ENCODE peak calls at places on chromosomes 11 and 22, in four cellular contexts. L is HepG2, Y is H1, C is K562. F is an unnamed sample.

GRCh38 chr11:74735566-74735965 is 4.3 kb upstream of the CHRDL2 start:
- DNase-seq in C (no peak), Y (no peak), L (peak), F (no peak)

GRCh38 chr11:96179905-96180304 is 163.1 kb downstream of the MAML2 start:
- DNase-seq in Y (no peak), L (no peak), C (no peak), F (no peak)

GRCh38 chr22:44669725-44670027 is 32.3 kb upstream of the PRR5 start:
- DNase-seq in C (peak), Y (no peak), L (no peak), F (peak)

GRCh38 chr11:75577198-75577597 is 15.1 kb downstream of the SERPINH1 start:
- DNase-seq in Y (no peak), C (peak), L (no peak), F (peak)

GRCh38 chr11:3225159-3225758 is 6.6 kb upstream of the MRGPRG start:
- DNase-seq in C (no peak), L (no peak), Y (no peak), F (no peak)

GRCh38 chr22:21032037-21032842 is at the start of gene SLC7A4:
- DNase-seq in L (no peak), Y (no peak), C (no peak), F (no peak)

GRCh38 chr11:78645226-78646202 is 70.8 kb upstream of the NARS2 start:
- DNase-seq in Y (peak), C (peak), L (peak), F (peak)

GRCh38 chr11:18144243-18144642 is 11.9 kb downstream of the MRGPRX3 start:
- DNase-seq in C (no peak), Y (no peak), L (no peak), F (no peak)

GRCh38 chr11:30120045-30120589 is 103.3 kb upstream of the KCNA4 start:
- DNase-seq in Y (no peak), L (no peak), C (no peak), F (no peak)

GRCh38 chr11:117076941-117077659 is 21.1 kb downstream of the SIK3 start:
- DNase-seq in C (no peak), Y (no peak), L (peak), F (no peak)

GRCh38 chr22:29816980-29817379 is 21.1 kb downstream of the ASCC2 start:
- DNase-seq in Y (no peak), L (no peak), C (no peak), F (no peak)

GRCh38 chr22:21760640-21761039 is 25.0 kb upstream of the YPEL1 start:
- DNase-seq in Y (no peak), L (no peak), C (no peak), F (no peak)

GRCh38 chr11:72833792-72834501 is 19.7 kb downstream of the ATG16L2 start:
- DNase-seq in C (no peak), Y (no peak), L (no peak), F (no peak)

GRCh38 chr11:118146554-118146953 is 6.1 kb downstream of the SCN4B start:
- DNase-seq in Y (no peak), C (no peak), L (no peak), F (no peak)

GRCh38 chr11:118143661-118144185 is 8.9 kb downstream of the SCN4B start:
- DNase-seq in Y (no peak), L (no peak), C (no peak), F (no peak)

GRCh38 chr11:118144301-118144701 is 8.3 kb downstream of the SCN4B start:
- DNase-seq in Y (no peak), L (no peak), C (no peak), F (no peak)

GRCh38 chr11:118144869-118145268 is 7.8 kb downstream of the SCN4B start:
- DNase-seq in Y (no peak), L (no peak), C (no peak), F (no peak)

GRCh38 chr11:118145285-118146227 is 7.1 kb downstream of the SCN4B start:
- DNase-seq in C (peak), Y (peak), L (peak), F (peak)
- TF ChIP-seq EP300 in C (no peak), Y (no peak), L (no peak), F (no peak)

GRCh38 chr11:122343247-122343646 is 227.2 kb upstream of the BLID start:
- DNase-seq in Y (no peak), C (no peak), L (no peak), F (no peak)
- TF ChIP-seq MAFK in Y (no peak), C (no peak), L (no peak), F (no peak)

GRCh38 chr22:42079319-42080251 is at the start of gene SMDT1:
- DNase-seq in Y (peak), C (peak), L (peak), F (peak)
- TF ChIP-seq EP300 in Y (no peak), C (no peak), L (no peak), F (no peak)

DNA sequence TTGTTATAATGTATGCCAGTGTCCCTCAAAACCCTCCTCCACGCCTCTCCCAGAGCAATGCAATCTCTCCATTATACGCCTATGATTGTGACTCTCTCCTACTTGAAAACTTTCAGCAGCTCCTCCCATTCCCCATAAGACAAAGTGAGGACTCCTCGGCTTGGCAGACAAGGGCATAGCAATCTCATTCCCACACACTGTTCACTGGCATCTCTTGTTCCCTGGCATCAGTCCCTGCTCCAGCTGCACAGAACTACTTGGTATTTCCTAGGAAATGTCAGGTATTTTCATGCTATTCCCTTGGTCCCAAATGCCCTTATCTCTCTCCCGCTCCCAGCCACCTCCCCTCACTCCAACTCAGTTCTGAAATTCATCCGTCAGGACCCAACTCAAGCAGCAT is 28.5 kb downstream of the TMPRSS5 start:
- DNase-seq in L (no peak), Y (no peak), C (no peak), F (no peak)
- TF ChIP-seq MAFK in L (no peak), Y (no peak), C (no peak), F (no peak)

DNA sequence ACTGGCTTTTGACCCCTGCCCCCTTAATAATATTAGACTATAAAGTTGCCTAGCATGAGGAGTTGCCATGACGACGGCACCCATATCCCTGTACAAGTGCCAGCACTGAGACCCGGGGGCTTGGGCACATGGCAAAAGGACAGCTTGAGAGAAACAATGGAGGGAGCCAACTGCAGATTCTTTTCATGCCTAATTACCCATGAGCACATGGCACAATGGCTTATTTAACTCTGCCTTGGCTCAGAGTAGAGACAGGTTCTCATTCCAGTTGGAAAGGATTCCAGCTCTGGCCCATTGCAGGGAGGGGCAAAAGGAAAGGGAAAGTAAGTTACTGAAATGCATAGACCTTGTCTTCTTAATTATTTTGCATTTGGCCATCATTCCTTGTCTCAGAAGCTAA is 261.2 kb upstream of the UBASH3B start:
- DNase-seq in Y (no peak), L (no peak), C (no peak), F (no peak)
- TF ChIP-seq EP300 in Y (no peak), L (no peak), C (no peak), F (no peak)

DNA sequence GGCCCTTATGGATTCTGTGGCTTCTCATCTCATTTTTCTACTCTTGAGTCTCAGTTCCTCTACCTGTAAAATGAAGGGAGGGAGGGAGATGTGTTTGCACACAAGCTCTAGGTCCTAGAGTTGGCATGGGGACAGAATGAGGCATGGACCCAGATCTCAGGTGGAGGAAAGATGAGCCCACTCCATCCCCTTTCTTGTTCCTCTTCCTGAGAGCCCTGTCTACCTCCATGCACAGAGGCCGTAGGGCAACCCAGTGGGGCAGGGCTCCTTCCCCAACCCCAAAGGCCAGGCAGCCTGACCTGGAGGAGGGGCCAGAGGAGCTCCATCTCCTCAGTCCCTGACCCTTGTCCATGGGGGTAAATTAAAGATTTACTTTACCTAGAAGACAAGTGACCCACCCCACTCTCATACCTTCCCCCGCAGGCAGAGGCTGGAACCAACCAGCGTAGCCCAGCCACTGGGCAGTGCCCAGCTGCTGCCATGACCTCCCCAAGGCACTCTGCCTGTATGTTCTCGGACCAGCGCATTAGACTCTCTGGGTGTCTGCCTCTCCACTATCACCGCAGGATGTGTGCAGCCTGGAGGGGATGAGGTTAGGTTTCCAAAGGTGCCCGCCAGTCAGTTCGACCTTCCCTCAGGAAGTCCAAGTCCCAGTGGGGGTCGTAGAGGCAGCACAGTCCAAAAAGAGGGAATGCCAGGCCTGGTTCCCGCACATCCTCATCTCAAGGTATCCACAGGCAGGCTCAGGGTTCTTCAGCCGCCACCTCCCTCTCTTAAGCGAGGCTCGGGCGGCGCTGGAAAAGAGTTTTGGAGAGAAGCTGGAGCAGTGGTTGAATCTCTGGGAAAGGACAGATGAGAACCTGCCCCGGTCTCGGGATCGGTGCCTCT is 3.0 kb downstream of the SMTN start:
- DNase-seq in Y (no peak), L (no peak), C (peak), F (no peak)
- TF ChIP-seq MAFK in Y (no peak), L (no peak), C (no peak), F (no peak)

DNA sequence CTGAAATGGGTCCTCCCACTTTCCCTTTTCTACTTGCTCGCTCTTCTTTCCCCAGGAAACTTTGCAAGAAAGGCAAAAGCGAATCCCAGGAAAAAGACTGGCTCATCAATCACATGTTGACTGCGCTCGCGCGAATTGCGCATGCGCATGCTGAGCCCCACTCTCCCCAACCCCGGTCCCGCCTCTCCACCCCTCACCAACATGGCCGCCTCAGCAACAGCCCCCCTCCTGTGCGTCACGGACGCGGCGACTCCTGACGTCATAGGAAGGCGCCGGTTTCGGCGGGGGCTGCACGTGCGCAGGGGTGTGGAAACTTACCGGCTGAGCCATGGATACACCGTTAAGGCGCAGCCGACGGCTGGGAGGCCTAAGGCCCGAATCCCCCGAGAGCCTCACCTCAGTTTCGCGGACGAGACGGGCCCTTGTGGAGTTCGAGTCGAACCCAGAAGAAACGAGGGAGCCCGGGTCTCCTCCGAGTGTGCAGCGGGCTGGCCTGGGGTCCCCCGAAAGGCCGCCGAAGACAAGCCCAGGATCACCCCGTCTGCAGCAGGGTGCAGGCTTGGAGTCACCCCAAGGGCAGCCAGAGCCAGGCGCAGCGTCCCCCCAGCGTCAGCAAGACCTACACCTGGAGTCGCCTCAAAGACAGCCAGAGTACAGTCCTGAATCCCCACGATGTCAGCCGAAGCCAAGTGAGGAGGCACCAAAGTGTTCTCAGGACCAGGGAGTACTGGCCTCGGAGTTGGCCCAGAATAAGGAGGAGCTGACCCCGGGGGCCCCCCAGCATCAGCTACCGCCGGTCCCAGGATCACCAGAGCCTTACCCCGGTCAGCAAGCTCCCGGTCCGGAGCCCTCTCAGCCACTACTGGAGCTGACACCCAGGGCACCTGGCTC is at the start of gene CCDC86:
- DNase-seq in L (peak), C (peak), Y (peak), F (peak)
- TF ChIP-seq EP300 in L (peak), C (peak), Y (peak), F (no peak)

GRCh38 chr11:62573006-62573591 is 592 bp downstream of the EEF1G start:
- DNase-seq in C (no peak), Y (no peak), L (no peak), F (no peak)
- TF ChIP-seq MAFK in C (no peak), Y (no peak), L (no peak), F (no peak)

F was measured in A549.